ENCODE peak calls at places on chromosomes 12 and 14, in eight cellular contexts. Z is body of pancreas, I is kidney epithelial cell, X is K562, Y is ascending aorta, V is right lobe of liver, H is right atrium auricular region, C is OCI-LY7. K is an unnamed sample.

GRCh38 chr14:41604793-41605534 is 1.7 kb upstream of the LRFN5 start:
- DNase-seq in C (no peak), I (no peak), Z (no peak), Y (no peak), V (no peak), X (no peak), H (no peak), K (no peak)

GRCh38 chr12:54369597-54370217 is 5.4 kb upstream of the GPR84 start:
- DNase-seq in Y (no peak), H (no peak), C (no peak), I (no peak), Z (no peak), X (peak; percentile 54), V (no peak), K (no peak)

GRCh38 chr14:71354801-71355200 is 447.5 kb downstream of the PCNX1 start:
- DNase-seq in I (peak; percentile 28), Y (no peak), Z (no peak), H (no peak), V (no peak), X (no peak), C (no peak), K (no peak)

GRCh38 chr12:121611306-121611705 is 15.0 kb upstream of the ORAI1 start:
- DNase-seq in X (peak; percentile 79), C (peak; percentile 48), V (no peak), H (no peak), I (no peak), Z (no peak), Y (no peak), K (no peak)

GRCh38 chr14:103746706-103747105 is 31.1 kb downstream of the ZFYVE21 start:
- DNase-seq in Y (no peak), C (no peak), V (peak; percentile 41), Z (no peak), H (no peak), X (no peak), I (peak; percentile 41), K (no peak)

GRCh38 chr12:93127582-93128331 is 198.7 kb upstream of the EEA1 start:
- DNase-seq in Z (peak; percentile 43), I (no peak), C (no peak), X (peak; percentile 27), V (peak; percentile 86), H (peak; percentile 75), Y (peak; percentile 46), K (no peak)

GRCh38 chr12:86228656-86229055 is 27.5 kb downstream of the MGAT4C start:
- DNase-seq in C (no peak), I (no peak), Z (no peak), H (no peak), X (no peak), V (no peak), Y (no peak), K (no peak)

GRCh38 chr12:28857327-28857726 is 291.8 kb upstream of the FAR2 start:
- DNase-seq in I (no peak), C (no peak), V (no peak), Y (no peak), X (no peak), H (no peak), Z (no peak), K (no peak)

GRCh38 chr12:55724940-55725309 is 3.9 kb downstream of the CD63 start:
- DNase-seq in V (no peak), I (no peak), H (peak; percentile 57), C (no peak), Z (no peak), X (no peak), Y (no peak), K (no peak)

GRCh38 chr14:38481939-38482678 is 226.2 kb upstream of the CLEC14A start:
- DNase-seq in V (no peak), C (no peak), X (no peak), Z (no peak), Y (no peak), I (peak; percentile 5), H (no peak), K (no peak)

GRCh38 chr12:58408516-58408915 is 467.1 kb downstream of the ATP23 start:
- DNase-seq in V (no peak), X (no peak), I (no peak), H (no peak), Y (no peak), C (no peak), Z (no peak), K (no peak)

GRCh38 chr12:113306382-113306781 is 28.5 kb downstream of the SLC8B1 start:
- DNase-seq in C (no peak), Z (no peak), I (no peak), Y (no peak), V (no peak), X (no peak), H (no peak), K (no peak)

GRCh38 chr12:131755305-131756113 is 44.6 kb downstream of the SFSWAP start:
- DNase-seq in H (no peak), V (no peak), I (no peak), Y (no peak), C (peak; percentile 56), X (peak; percentile 46), Z (no peak), K (peak; percentile 59)

GRCh38 chr12:25581067-25581466 is 28.0 kb upstream of the LMNTD1 start:
- DNase-seq in C (no peak), V (no peak), Z (no peak), X (no peak), Y (no peak), I (no peak), H (no peak), K (no peak)

GRCh38 chr12:64912501-64912900 is 88.1 kb downstream of the TBC1D30 start:
- DNase-seq in H (no peak), X (no peak), I (no peak), C (no peak), V (no peak), Z (no peak), Y (no peak), K (no peak)

GRCh38 chr12:132176920-132177551 is 32.8 kb downstream of the NOC4L start:
- DNase-seq in V (no peak), Z (no peak), I (no peak), C (no peak), H (no peak), X (no peak), Y (no peak), K (no peak)

GRCh38 chr14:104253901-104254353 is 115.5 kb downstream of the KIF26A start:
- DNase-seq in V (no peak), H (no peak), C (no peak), X (no peak), Y (no peak), Z (no peak), I (no peak), K (no peak)

GRCh38 chr12:4148418-4149056 is 125.0 kb upstream of the CCND2 start:
- DNase-seq in C (peak; percentile 71), I (no peak), Y (no peak), X (no peak), V (no peak), H (no peak), Z (no peak), K (peak; percentile 90)

GRCh38 chr12:84091642-84092041 is 821.0 kb downstream of the SLC6A15 start:
- DNase-seq in X (no peak), I (no peak), C (no peak), V (no peak), H (no peak), Z (no peak), Y (no peak), K (no peak)

GRCh38 chr12:32107376-32108267 is 975 bp downstream of the BICD1 start:
- DNase-seq in V (no peak), C (peak; percentile 33), X (peak; percentile 18), Y (no peak), I (no peak), H (no peak), Z (no peak), K (peak; percentile 26)

GRCh38 chr14:22589096-22589839 is at the start of gene DAD1:
- DNase-seq in H (peak; percentile 100), I (peak; percentile 99), Y (peak; percentile 98), V (peak; percentile 98), Z (peak; percentile 99), C (peak; percentile 100), X (peak; percentile 97), K (peak; percentile 100)

GRCh38 chr14:89635615-89636014 is 218.6 kb upstream of the FOXN3 start:
- DNase-seq in Z (no peak), X (no peak), H (no peak), Y (no peak), C (no peak), I (no peak), V (no peak), K (no peak)

GRCh38 chr14:59282366-59282765 is 93.9 kb downstream of the DAAM1 start:
- DNase-seq in Y (no peak), V (no peak), C (no peak), X (no peak), Z (no peak), H (no peak), I (no peak), K (no peak)

GRCh38 chr12:130916251-130916911 is 37.3 kb upstream of the ADGRD1 start:
- DNase-seq in I (peak; percentile 14), Z (peak; percentile 59), X (peak; percentile 57), V (peak; percentile 60), Y (no peak), H (peak; percentile 80), C (peak; percentile 83), K (peak; percentile 69)

DNA sequence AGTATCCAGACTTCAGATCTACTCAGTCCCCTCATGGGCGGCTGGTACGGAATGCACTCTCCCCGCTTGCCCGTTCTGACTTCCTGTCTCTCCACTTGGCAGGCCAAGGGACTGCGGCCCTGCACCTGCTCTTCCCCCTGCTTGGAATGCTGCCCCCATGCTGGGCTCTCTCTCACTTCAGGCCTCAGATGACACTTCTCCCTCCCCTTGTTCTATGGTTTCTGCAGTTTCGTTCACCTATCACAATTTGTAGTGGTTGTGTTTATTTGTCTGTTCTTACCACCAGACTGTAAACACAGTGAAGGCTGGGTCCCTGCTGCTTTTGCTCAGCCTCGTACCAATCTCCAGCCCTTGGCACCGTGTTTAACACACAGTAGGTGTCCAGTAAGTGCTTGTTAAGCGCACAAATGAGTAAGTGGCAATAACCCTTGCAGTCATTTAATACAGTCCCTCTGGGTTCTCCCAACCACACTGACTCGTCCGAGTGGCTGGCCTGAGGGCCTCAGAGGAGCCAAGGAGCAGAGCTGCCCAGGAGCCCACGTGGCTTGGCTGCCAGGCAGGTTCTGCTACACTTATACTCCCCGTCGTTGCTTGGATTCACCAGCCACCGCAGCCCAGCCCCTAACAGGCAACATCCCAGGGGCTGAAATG is 11.8 kb downstream of the SLC6A12 start:
- DNase-seq in Z (no peak), C (no peak), I (no peak), V (no peak), X (no peak), Y (no peak), H (no peak), K (no peak)
- H3K4me3 ChIP-seq in Z (no peak overlapping the region), C (no peak overlapping the region), I (no peak overlapping the region), V (no peak overlapping the region), X (no peak overlapping the region), Y (no peak overlapping the region), H (no peak overlapping the region), K (no peak overlapping the region)

GRCh38 chr12:116266220-116266619 is 11.3 kb downstream of the MED13L start:
- DNase-seq in V (no peak), Y (no peak), X (no peak), C (no peak), H (no peak), Z (no peak), I (no peak), K (no peak)
- TF ChIP-seq CTCF in V (no peak), Y (no peak), X (peak; percentile 27), C (no peak), H (peak; percentile 13), Z (no peak), I (peak; percentile 15), K (no peak)

GRCh38 chr12:42186793-42187192 is 42.1 kb upstream of the GXYLT1 start:
- DNase-seq in Y (no peak), I (no peak), H (no peak), C (no peak), Z (no peak), V (no peak), X (no peak), K (no peak)
- H3K4me3 ChIP-seq in Y (no peak overlapping the region), I (no peak overlapping the region), H (no peak overlapping the region), C (no peak overlapping the region), Z (no peak overlapping the region), V (no peak overlapping the region), X (no peak overlapping the region), K (no peak overlapping the region)

GRCh38 chr12:27233814-27234213 is 10.3 kb upstream of the STK38L start:
- DNase-seq in Y (no peak), Z (no peak), C (no peak), V (no peak), I (no peak), X (peak; percentile 13), H (no peak), K (no peak)
- TF ChIP-seq CTCF in Y (no peak), Z (no peak), C (no peak), V (no peak), I (no peak), X (no peak), H (no peak), K (peak; percentile 10)

K was measured in GM12865.